ENCODE peak calls at places on chromosomes 12 and 14, in seven cellular contexts. J is AG04450, N is left ventricle myocardium inferior, E is sigmoid colon, K is aorta, Q is heart left ventricle, I is tibial nerve. Z is an unnamed sample. For H3K9me3, the result is how much of the 10 kb centered on the place peaks cover.

GRCh38 chr12:51845451-51845850 is 3.1 kb downstream of the FIGNL2 start:
- DNase-seq in J (no peak), N (no peak), E (no peak), K (no peak), Q (no peak), I (no peak), Z (no peak)

GRCh38 chr14:42855159-42855558 is 1248.5 kb downstream of the LRFN5 start:
- DNase-seq in J (no peak), N (no peak), E (no peak), K (no peak), Q (no peak), I (no peak), Z (no peak)

GRCh38 chr12:65495233-65495632 is 216.8 kb downstream of the MSRB3 start:
- DNase-seq in J (peak), N (no peak), E (no peak), K (no peak), Q (no peak), I (no peak), Z (no peak)

GRCh38 chr12:62435337-62436163 is 31.1 kb upstream of the MON2 start:
- DNase-seq in J (peak), N (peak), E (peak), K (peak), Q (peak), I (peak), Z (peak)

GRCh38 chr12:726281-727140 is 25.9 kb upstream of the WNK1 start:
- DNase-seq in J (no peak), N (no peak), E (no peak), K (no peak), Q (no peak), I (no peak), Z (no peak)

GRCh38 chr12:92414383-92415065 is 268.9 kb upstream of the BTG1 start:
- DNase-seq in J (no peak), N (no peak), E (no peak), K (no peak), Q (no peak), I (no peak), Z (no peak)

GRCh38 chr14:21476526-21476924 is 234 bp downstream of the RAB2B start:
- DNase-seq in J (no peak), N (peak), E (peak), K (peak), Q (peak), I (no peak), Z (no peak)

GRCh38 chr12:95986635-95987535 is 9.3 kb downstream of the HAL start:
- DNase-seq in J (no peak), N (no peak), E (no peak), K (no peak), Q (no peak), I (no peak), Z (no peak)

GRCh38 chr14:31083781-31084180 is 57.6 kb upstream of the STRN3 start:
- DNase-seq in J (no peak), N (no peak), E (no peak), K (no peak), Q (no peak), I (no peak), Z (no peak)

GRCh38 chr12:112218150-112218549 is 92.8 kb downstream of the TRAFD1 start:
- DNase-seq in J (no peak), N (no peak), E (no peak), K (no peak), Q (no peak), I (no peak), Z (no peak)

DNA sequence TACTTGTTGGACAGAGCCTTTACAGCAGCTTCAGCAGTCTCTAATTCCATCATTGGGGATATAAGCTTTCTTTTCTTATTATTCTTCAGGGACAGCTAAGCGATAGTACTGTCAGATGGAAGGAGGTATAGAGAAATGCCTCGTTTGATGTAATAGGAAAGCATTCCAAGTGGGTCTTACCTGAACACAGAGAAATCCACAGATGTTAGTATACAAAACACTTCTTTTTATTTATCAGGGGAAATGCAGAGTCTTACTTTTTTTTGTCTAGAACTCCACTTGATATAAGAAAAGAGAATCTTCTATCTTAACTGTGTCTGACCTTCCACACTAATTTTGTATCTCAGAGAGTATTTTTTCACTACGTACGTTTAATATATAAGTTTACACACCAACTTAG is 1.9 kb downstream of the SYT1 start:
- DNase-seq in J (no peak), N (no peak), E (no peak), K (no peak), Q (no peak), I (no peak), Z (no peak)
- H3K4me3 ChIP-seq in J (no peak), N (no peak), E (no peak), K (no peak), Q (no peak), I (no peak), Z (no peak)

GRCh38 chr12:34601689-34602088 is 579.4 kb downstream of the ALG10 start:
- DNase-seq in J (no peak), N (no peak), E (no peak), K (peak), Q (no peak), I (no peak), Z (no peak)

GRCh38 chr12:34604227-34604626 is 581.9 kb downstream of the ALG10 start:
- DNase-seq in J (no peak), N (no peak), E (no peak), K (peak), Q (no peak), I (no peak), Z (no peak)

GRCh38 chr12:34604631-34605509 is 582.6 kb downstream of the ALG10 start:
- DNase-seq in J (no peak), N (no peak), E (peak), K (peak), Q (no peak), I (no peak), Z (no peak)

GRCh38 chr12:34602213-34602940 is 580.1 kb downstream of the ALG10 start:
- DNase-seq in J (no peak), N (no peak), E (peak), K (peak), Q (no peak), I (no peak), Z (no peak)

GRCh38 chr12:34603382-34604035 is 581.2 kb downstream of the ALG10 start:
- DNase-seq in J (no peak), N (no peak), E (peak), K (no peak), Q (no peak), I (no peak), Z (no peak)
- H3K9me3 ChIP-seq in J (half or more), N (half or more), E (under half), K (under half), Q (half or more), I (half or more), Z (under half)

DNA sequence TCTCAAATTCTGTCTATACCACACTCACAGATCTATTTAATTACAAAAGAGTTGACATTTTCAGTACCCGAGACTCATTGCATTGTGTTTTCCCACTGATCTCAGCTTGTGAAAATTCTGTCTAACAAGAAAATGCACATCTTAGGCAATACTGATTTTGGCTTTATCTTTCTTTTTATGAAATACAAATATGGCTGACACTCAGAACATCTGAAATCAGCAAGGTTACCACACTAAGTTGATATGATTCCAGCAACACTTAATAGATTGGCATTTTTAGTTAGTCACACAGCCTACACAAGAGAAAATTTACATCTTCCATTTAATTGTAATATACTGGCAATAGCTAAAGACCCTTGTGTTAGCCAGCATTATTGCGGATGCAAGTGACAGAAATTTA is 40.3 kb downstream of the PEX5 start:
- DNase-seq in J (no peak), N (no peak), E (no peak), K (no peak), Q (no peak), I (no peak), Z (no peak)
- H3K4me3 ChIP-seq in J (no peak), N (no peak), E (no peak), K (no peak), Q (no peak), I (no peak), Z (no peak)

GRCh38 chr14:106691601-106692291 is 1165.4 kb downstream of the TMEM121 start:
- DNase-seq in J (no peak), N (peak), E (no peak), K (peak), Q (peak), I (no peak), Z (peak)
- H3K9me3 ChIP-seq in J (under half), N (under half), E (under half), K (under half), Q (under half), I (under half), Z (under half)

DNA sequence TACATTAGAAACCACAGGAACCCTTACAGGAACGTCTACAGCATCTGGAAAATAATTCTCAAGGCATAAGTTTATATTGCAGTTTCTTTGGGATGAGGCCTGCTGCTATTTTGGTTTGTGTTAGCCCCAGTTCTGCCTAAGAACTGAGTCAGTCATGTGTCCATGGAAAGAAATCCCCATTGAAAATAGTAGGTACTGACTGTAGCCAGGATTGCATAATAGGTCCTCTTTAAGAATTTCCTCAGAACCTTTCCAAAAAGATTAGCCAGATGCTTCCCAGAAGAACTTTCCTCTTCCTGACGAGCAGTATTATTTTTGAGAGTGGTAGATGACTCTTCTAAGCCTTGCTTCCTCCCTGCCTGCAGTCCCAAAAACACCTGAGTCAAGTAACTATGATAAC is 52.6 kb downstream of the RASSF8 start:
- DNase-seq in J (peak), N (no peak), E (peak), K (no peak), Q (no peak), I (peak), Z (no peak)
- H3K4me3 ChIP-seq in J (no peak), N (no peak), E (no peak), K (no peak), Q (no peak), I (no peak), Z (no peak)

DNA sequence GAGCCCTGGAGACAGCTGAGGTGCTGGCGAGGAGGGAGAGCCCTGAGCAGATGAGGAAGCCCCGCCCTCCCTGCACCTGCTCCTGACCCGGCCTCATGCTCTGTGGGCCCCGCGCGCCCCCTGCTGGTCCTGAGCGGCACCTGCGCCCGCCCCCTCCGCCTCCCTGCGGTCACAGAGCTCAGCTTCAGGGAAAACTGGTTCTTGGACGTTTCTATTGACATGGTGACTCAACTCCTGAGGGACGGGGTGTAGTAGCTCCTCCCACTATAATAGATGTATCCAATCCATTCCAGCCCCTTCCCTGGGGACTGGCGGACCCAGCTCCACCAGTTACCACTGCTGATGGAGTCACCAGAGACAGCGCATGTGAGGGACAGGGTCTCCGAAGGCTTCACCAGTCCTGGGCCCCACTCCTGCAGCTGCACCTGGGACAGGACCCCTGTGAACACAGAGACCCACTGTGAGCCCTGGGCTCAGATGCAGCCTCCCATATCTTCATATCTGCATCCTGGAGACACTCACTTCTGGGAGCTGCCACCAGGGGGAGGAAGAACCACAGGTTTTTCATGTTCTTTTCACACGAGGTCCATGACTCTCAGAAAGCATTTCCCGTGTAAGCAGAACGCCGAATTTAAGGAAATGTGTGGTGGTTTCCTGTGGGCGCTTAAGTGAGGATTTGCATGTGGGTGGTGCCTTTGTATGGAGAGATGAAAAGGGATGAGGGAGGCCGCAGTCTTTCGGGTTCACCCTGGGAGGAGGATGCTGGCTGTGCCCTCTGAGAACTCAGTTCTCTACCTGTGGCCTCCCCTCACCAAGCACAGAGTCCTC is 1346.5 kb downstream of the TMEM121 start:
- DNase-seq in J (no peak), N (peak), E (no peak), K (peak), Q (no peak), I (peak), Z (no peak)
- H3K9me3 ChIP-seq in J (under half), N (under half), E (under half), K (under half), Q (under half), I (under half), Z (under half)

DNA sequence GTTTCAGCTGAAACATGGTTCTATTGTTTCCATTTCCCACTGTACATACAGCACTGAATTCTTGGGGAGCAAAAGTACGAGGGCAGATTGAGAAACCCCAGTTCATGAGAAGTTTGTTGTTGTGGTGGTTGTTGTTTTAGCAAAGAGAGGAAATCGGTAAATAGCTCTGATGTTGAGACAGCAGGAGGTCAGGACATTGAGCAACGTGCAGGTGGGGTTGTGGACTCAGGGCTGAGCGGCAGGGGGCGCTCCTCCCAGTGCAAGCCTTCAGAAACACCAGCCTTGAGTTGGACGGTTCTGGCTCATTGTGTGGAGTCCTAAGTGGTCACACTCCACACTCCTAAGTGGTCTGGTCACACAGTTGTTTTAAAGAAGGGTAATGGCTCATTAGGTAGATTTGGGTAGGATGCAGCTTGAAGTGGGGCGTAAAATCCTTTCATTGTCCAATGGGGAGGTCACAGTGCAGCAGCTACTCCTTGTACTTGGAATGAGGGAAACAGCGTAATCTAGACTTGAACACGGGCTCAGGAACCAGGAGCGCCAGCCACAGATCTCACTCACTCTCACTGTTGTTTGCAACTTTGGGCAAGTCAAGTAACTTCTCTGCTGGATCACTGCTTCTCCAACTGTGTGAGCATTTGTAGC is 14.5 kb upstream of the PWP1 start:
- DNase-seq in J (no peak), N (no peak), E (no peak), K (no peak), Q (no peak), I (no peak), Z (no peak)
- H3K4me3 ChIP-seq in J (no peak), N (no peak), E (no peak), K (no peak), Q (no peak), I (no peak), Z (no peak)

GRCh38 chr12:133130038-133130807 is at the start of the genes ZNF10 and ZNF891:
- DNase-seq in J (peak), N (peak), E (peak), K (peak), Q (peak), I (peak), Z (peak)
- H3K9me3 ChIP-seq in J (under half), N (half or more), E (under half), K (under half), Q (half or more), I (half or more), Z (under half)

GRCh38 chr12:113469224-113469652 is 2.4 kb downstream of the LHX5 start:
- DNase-seq in J (no peak), N (no peak), E (no peak), K (no peak), Q (no peak), I (no peak), Z (no peak)

GRCh38 chr12:113466770-113467153 is 4.9 kb downstream of the LHX5 start:
- DNase-seq in J (no peak), N (no peak), E (no peak), K (no peak), Q (no peak), I (no peak), Z (no peak)

GRCh38 chr12:113468365-113469223 is 3.1 kb downstream of the LHX5 start:
- DNase-seq in J (no peak), N (no peak), E (no peak), K (no peak), Q (no peak), I (no peak), Z (no peak)

GRCh38 chr12:113467154-113467513 is 4.5 kb downstream of the LHX5 start:
- DNase-seq in J (no peak), N (no peak), E (no peak), K (no peak), Q (no peak), I (no peak), Z (no peak)

GRCh38 chr12:113467514-113468364 is 3.9 kb downstream of the LHX5 start:
- DNase-seq in J (no peak), N (no peak), E (no peak), K (no peak), Q (no peak), I (no peak), Z (no peak)
- H3K4me3 ChIP-seq in J (peak), N (peak), E (peak), K (no peak), Q (peak), I (no peak), Z (peak)

DNA sequence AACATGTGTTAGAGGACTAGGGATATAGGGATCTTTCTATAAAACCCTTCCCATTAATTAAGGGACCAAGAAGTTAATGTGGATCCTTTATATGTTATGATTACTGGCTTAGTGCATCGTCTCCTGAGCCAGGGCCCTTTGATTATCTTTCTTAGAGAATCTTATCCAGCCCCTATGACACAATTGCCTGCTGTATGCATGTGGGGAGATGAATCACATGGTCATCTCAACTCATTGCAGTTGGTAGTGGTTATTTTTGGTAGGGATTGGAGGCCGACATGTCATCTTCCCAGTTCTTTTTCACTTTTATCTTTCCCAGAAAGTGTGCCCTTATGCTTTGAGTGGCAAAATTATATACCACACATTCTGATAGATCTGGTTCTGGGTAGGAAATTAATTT is 25.9 kb downstream of the ZNF664 start:
- DNase-seq in J (peak), N (no peak), E (no peak), K (no peak), Q (no peak), I (no peak), Z (no peak)
- H3K9me3 ChIP-seq in J (under half), N (under half), E (under half), K (under half), Q (under half), I (under half), Z (under half)

Z was measured in HAP-1.